ENCODE peak calls at places on chromosomes 3 and 15, in ten cellular contexts. E is B cell; J is activated naive CD4-positive, alpha-beta T cell treated with anti-CD3 and anti-CD28 coated beads, Interleukin-2, amount 10 ng/mL, durations not matched to agents 7 days and 5 days; G is DMS 273 treated with DMSO at 0.1 percent for 48 hours; S is lower lobe of right lung; H is T follicular helper cell; M is CD4-positive, CD25-positive, alpha-beta regulatory T cell; U is activated gamma-delta T cell treated with Interleukin-2 at 50 U/mL for 16 hours; V is NCI-H526; A is activated T-cell treated with anti-CD3 and anti-CD28 coated beads, Interleukin-2, amount 50 U/mL, for 24 hours. R is an unnamed sample.

GRCh38 chr3:64022451-64023186 is 675 bp downstream of the PSMD6 start:
- DNase-seq in M (peak), H (no peak), G (no peak), E (no peak), U (no peak), V (no peak), A (peak), J (peak), S (no peak), R (no peak)

GRCh38 chr3:177402533-177402932 is 205.3 kb upstream of the TBL1XR1 start:
- DNase-seq in V (no peak), U (no peak), G (no peak), E (no peak), A (no peak), S (no peak), H (no peak), J (no peak), M (no peak), R (no peak)

GRCh38 chr3:18609184-18609583 is 184.0 kb upstream of the SATB1 start:
- DNase-seq in E (no peak), U (no peak), J (no peak), G (no peak), S (no peak), H (no peak), M (no peak), V (no peak), A (no peak), R (no peak)

GRCh38 chr3:124829819-124830554 is 57.2 kb downstream of the ITGB5 start:
- DNase-seq in U (no peak), V (no peak), A (no peak), S (no peak), E (no peak), M (no peak), H (no peak), J (no peak), G (no peak), R (no peak)

GRCh38 chr15:59216911-59217310 is 10.3 kb downstream of the LDHAL6B start:
- DNase-seq in U (no peak), G (no peak), E (no peak), V (no peak), A (no peak), S (no peak), H (no peak), M (no peak), J (no peak), R (no peak)

GRCh38 chr15:44662478-44663409 is 718 bp downstream of the SPG11 start:
- DNase-seq in E (peak), G (no peak), A (peak), J (peak), M (peak), S (peak), U (peak), H (peak), V (peak), R (peak)

GRCh38 chr3:37996785-37997301 is 6.3 kb downstream of the VILL start:
- DNase-seq in H (peak), V (peak), A (peak), E (peak), U (peak), M (peak), S (peak), J (peak), G (peak), R (no peak)

GRCh38 chr3:193835414-193835813 is 242.4 kb downstream of the OPA1 start:
- DNase-seq in H (no peak), M (no peak), U (no peak), E (no peak), J (no peak), G (no peak), S (no peak), V (no peak), A (no peak), R (no peak)

GRCh38 chr3:149487598-149488197 is 13.2 kb downstream of the TM4SF4 start:
- DNase-seq in M (peak), V (peak), S (no peak), G (peak), A (peak), E (no peak), U (peak), H (no peak), J (peak), R (no peak)

GRCh38 chr15:63006032-63006878 is 36.3 kb upstream of the TPM1 start:
- DNase-seq in U (no peak), A (no peak), M (no peak), J (no peak), V (no peak), H (no peak), E (no peak), S (no peak), G (no peak), R (no peak)

GRCh38 chr3:10464068-10464434 is 41.3 kb downstream of the ATP2B2 start:
- DNase-seq in G (peak), V (no peak), J (no peak), M (no peak), E (no peak), A (no peak), H (no peak), S (no peak), U (no peak), R (no peak)

GRCh38 chr3:118628704-118629341 is 405.8 kb downstream of the IGSF11 start:
- DNase-seq in G (peak), U (no peak), E (no peak), J (peak), M (peak), A (no peak), S (no peak), H (no peak), V (peak), R (peak)

GRCh38 chr3:161265916-161266571 is 44.9 kb downstream of the NMD3 start:
- DNase-seq in S (no peak), J (no peak), M (no peak), U (no peak), A (no peak), E (no peak), H (no peak), V (no peak), G (no peak), R (no peak)

GRCh38 chr3:15326037-15326436 is 6.3 kb downstream of the SH3BP5 start:
- DNase-seq in A (no peak), V (no peak), E (no peak), J (no peak), S (no peak), M (no peak), H (no peak), G (peak), U (no peak), R (no peak)

R was measured in NK-92 treated with Interleukin-12 subunit alpha and Interleukin-12 subunit beta, amount 100 ng/mL, for 24 hours.